ENCODE peak calls at places on chromosomes 13 and 19, in four cellular contexts. C is K562, A is HepG2, B is GM12878. G is an unnamed sample.
A peak's percentile ranks its signal among the peaks of the same experiment; 100 is the strongest.

GRCh38 chr19:53908933-53909415 is at the start of gene CACNG7:
- DNase-seq in A (no peak), B (no peak), C (no peak), G (peak; percentile 63)

GRCh38 chr13:82224806-82225205 is 1657.5 kb downstream of the SLITRK1 start:
- DNase-seq in B (no peak), C (no peak), A (no peak), G (no peak)

GRCh38 chr19:50461066-50461875 is 15.0 kb upstream of the EMC10 start:
- DNase-seq in B (peak; percentile 53), C (peak; percentile 78), A (peak; percentile 71), G (peak; percentile 77)

GRCh38 chr19:15178629-15179308 is 22.0 kb downstream of the NOTCH3 start:
- DNase-seq in C (no peak), B (no peak), A (no peak), G (peak; percentile 65)

GRCh38 chr13:26422036-26422435 is 135.4 kb upstream of the WASF3 start:
- DNase-seq in B (no peak), A (no peak), C (no peak), G (no peak)

GRCh38 chr19:35037716-35038622 is 3.6 kb upstream of the HPN start:
- DNase-seq in C (no peak), A (no peak), B (peak; percentile 30), G (no peak)

GRCh38 chr13:77857810-77858209 is 60.8 kb downstream of the EDNRB start:
- DNase-seq in A (no peak), C (no peak), B (no peak), G (no peak)

GRCh38 chr13:95982144-95982543 is 71.1 kb downstream of the UGGT2 start:
- DNase-seq in B (no peak), A (no peak), C (no peak), G (no peak)

GRCh38 chr19:50329146-50329925 is at the start of gene KCNC3:
- DNase-seq in C (peak; percentile 95), A (peak; percentile 100), B (peak; percentile 83), G (peak; percentile 100)

GRCh38 chr19:32798201-32798600 is 71.4 kb downstream of the SLC7A9 start:
- DNase-seq in B (no peak), C (no peak), A (no peak), G (no peak)
- TF ChIP-seq ETV6 in B (no peak), C (no peak), A (no peak), G (no peak)

DNA sequence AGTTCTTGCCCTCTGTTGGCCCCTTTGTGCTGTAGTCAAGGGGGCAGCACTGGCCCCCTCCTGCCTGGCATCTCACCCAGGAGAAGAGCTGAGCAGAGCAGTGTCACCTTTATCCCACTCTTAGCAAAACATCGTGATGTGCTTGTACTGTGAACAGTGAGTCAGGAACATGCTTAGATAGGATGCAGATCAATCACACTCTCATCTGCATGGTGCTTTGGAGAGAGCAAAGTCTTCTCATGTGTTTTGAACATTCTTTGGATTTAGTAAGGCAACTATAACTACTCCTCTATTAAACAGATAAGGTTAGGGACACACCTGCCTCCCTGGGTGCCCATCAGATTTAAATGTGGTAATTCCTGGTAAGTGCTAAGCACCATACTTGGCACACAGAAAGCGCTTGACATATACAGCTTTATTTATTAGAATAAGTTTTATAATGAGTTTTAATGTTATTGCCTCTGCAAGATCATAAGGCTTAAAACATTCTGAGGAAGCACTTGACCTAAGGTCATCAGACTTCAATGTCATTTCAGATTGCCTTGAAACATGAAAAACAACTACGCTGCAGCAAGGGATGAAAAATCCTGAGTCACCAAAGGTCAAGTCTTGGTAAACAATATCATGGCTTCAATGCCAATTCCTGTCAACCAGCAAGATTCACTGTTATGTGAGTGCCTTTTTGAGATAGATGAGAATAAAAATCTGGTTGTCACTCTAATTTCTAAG is 82.4 kb upstream of the IRS2 start:
- DNase-seq in C (no peak), B (no peak), A (no peak), G (no peak)
- TF ChIP-seq ETV6 in C (no peak), B (no peak), A (no peak), G (no peak)

GRCh38 chr19:16951529-16951928 is 62.7 kb downstream of the F2RL3 start:
- DNase-seq in C (no peak), B (no peak), A (no peak), G (no peak)
- TF ChIP-seq ETV6 in C (no peak), B (no peak), A (no peak), G (no peak)

GRCh38 chr13:32663660-32664059 is 77.4 kb downstream of the PDS5B start:
- DNase-seq in A (peak; percentile 68), C (no peak), B (no peak), G (no peak)

GRCh38 chr13:32674503-32674902 is 88.3 kb downstream of the PDS5B start:
- DNase-seq in B (no peak), A (no peak), C (no peak), G (no peak)

GRCh38 chr13:32666990-32667571 is 80.8 kb downstream of the PDS5B start:
- DNase-seq in A (no peak), B (no peak), C (no peak), G (no peak)

DNA sequence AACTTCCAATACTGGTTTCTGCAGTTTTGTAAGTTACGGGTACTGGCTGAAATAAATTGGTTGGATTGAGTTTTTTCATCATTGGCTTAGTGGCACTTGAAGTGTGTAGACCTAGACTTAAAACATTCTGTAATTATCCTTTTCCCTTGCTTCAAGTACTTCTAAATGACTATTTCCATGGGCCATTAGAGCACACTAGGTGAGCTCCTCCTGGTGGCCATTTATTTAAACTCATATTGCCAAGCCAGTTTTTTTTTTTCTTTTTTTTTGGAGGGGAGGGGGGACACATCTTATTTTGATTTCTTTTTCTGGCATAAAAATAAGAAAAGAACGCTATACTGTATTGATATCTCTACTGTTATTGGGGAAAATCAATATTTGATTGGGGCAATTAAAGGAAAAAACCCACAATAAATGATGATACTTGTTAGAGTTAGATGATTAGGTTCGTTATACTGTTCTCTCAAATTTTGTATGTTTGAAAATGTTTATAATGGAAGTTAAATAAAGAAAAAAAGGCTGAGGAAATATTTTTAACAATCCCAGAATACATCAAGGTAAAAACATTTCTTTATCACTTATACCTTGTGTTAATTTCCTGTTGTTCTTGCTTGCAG is 82.9 kb downstream of the PDS5B start:
- DNase-seq in C (peak; percentile 24), A (peak; percentile 53), B (no peak), G (no peak)
- TF ChIP-seq ETV6 in C (no peak), A (no peak), B (no peak), G (no peak)